ENCODE peak calls at places on chromosomes 7 and 10, in seven cellular contexts. N is H1, A is HCT116, Y is HepG2, T is GM12878, Q is SK-N-SH, B is K562. V is an unnamed sample.

GRCh38 chr10:92066386-92066785 is 142.8 kb downstream of the BTAF1 start:
- DNase-seq in N (no peak), A (no peak), Y (no peak), T (no peak), Q (peak; percentile 61), B (no peak), V (no peak)

GRCh38 chr10:51718804-51719291 is 19.5 kb upstream of the CSTF2T start:
- DNase-seq in N (no peak), A (no peak), Y (no peak), T (no peak), Q (no peak), B (no peak), V (no peak)

GRCh38 chr7:159095979-159096411 is 48.7 kb downstream of the VIPR2 start:
- DNase-seq in N (no peak), A (no peak), Y (no peak), T (no peak), Q (no peak), B (no peak), V (no peak)

GRCh38 chr10:99658622-99659030 is 683 bp upstream of the ENTPD7 start:
- DNase-seq in N (peak; percentile 50), A (peak; percentile 12), Y (peak; percentile 39), T (no peak), Q (peak; percentile 31), B (peak; percentile 27), V (no peak)

GRCh38 chr7:117871401-117871777 is 1.9 kb downstream of the CTTNBP2 start:
- DNase-seq in N (no peak), A (no peak), Y (no peak), T (no peak), Q (no peak), B (no peak), V (no peak)

GRCh38 chr7:34341331-34341730 is 316.7 kb upstream of the NPSR1 start:
- DNase-seq in N (no peak), A (no peak), Y (no peak), T (no peak), Q (no peak), B (no peak), V (no peak)

GRCh38 chr7:158973440-158973839 is 117.1 kb downstream of the DYNC2I1 start:
- DNase-seq in N (peak; percentile 82), A (peak; percentile 64), Y (no peak), T (peak; percentile 3), Q (no peak), B (peak; percentile 59), V (peak; percentile 76)

GRCh38 chr7:31796375-31796774 is 109.4 kb downstream of the PPP1R17 start:
- DNase-seq in N (no peak), A (no peak), Y (no peak), T (no peak), Q (no peak), B (no peak), V (no peak)

GRCh38 chr10:29923416-29923970 is 135.9 kb downstream of the JCAD start:
- DNase-seq in N (no peak), A (no peak), Y (no peak), T (no peak), Q (no peak), B (no peak), V (no peak)

GRCh38 chr10:80272793-80273522 is 16.5 kb downstream of the MAT1A start:
- DNase-seq in N (no peak), A (no peak), Y (peak; percentile 92), T (no peak), Q (no peak), B (peak; percentile 68), V (no peak)
- TF ChIP-seq JUND in N (no peak), A (no peak), Y (no peak), T (no peak), Q (no peak), B (peak; percentile 61), V (no peak)

DNA sequence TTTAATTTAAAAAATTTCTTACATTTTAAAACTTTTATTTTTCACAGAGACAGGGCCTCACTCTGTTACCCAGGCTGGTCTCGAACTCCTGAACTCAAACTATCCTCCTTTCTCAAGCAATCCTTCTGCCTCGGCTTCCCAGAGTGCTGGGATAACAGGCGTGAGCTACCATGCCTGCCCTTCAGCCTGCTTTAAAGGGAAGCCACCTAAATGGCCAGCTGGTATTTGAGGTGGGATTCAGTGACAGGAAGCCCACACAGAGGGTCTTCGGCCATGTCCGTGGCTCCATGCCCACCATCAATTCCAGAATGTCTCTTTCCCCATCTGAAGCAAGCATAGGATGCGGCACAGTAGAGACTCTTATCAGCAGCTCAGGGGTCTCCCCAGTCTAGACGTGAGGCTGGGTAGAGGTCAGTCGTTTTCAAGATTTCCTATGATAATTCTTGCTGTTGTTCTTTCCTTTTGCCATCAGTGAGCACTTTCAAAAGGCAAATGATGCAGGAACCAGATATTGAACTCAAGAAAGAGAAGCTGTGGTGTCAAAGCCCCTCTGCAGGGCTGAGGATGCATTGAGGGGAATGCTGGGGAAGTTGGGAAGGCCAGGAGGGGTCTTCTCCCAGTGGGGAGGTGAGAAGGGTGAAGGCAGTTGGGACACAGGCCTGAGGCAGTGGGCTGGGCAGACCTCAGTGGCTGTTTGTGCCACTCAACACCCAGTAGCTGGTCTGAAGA is 291.5 kb upstream of the IGFBP3 start:
- DNase-seq in N (peak; percentile 20), A (no peak), Y (no peak), T (no peak), Q (no peak), B (no peak), V (no peak)
- TF ChIP-seq JUND in N (no peak), A (no peak), Y (no peak), T (no peak), Q (no peak), B (no peak), V (no peak)

GRCh38 chr10:87850742-87851205 is 12.6 kb downstream of the KLLN start:
- DNase-seq in N (no peak), A (no peak), Y (peak; percentile 67), T (no peak), Q (peak; percentile 57), B (peak; percentile 14), V (peak; percentile 88)
- TF ChIP-seq JUND in N (no peak), A (no peak), Y (no peak), T (no peak), Q (no peak), B (no peak), V (no peak)

DNA sequence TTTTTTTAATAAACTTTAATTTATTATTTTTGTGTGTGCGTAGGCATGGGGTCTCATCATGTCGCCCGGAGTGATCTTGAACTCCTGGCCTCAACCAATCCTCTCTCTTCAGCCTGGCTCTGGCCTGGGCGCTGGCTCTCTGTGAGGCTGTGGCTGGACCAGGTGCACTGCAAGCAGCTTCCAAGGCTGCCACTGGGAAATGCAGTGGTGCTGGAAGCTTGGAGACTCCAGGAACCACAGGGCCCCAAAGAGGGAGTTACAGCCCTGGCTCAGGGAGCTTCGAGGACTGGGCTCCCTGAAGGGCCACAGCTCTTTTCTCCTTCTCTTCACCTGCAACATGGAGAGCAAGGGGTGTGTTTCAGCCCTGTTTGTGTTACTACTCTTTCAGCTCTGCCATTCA is 36.7 kb upstream of the BNIP3 start:
- DNase-seq in N (no peak), A (no peak), Y (no peak), T (no peak), Q (no peak), B (no peak), V (no peak)
- TF ChIP-seq JUND in N (no peak), A (no peak), Y (no peak), T (no peak), Q (no peak), B (no peak), V (no peak)

DNA sequence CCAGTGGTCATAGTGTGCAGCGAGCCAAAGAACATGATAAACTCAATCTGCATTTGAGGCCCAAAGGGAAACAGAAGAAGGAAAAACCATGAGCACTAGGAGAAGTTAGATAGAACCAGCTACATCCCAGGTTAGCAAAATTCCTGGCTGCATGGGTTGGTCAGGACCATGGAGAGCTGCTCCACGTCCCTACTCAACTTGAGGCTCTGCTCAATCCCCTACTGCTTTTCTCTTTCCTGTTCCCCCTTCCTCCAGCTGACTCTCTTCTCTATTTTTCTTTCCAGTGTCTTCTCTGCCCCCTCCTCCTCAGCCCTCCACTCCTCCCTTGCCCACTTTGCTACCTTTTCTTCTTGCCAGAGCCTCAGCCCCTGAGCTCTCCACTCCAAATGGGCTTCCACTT is 21.9 kb upstream of the VSIR start:
- DNase-seq in N (peak; percentile 72), A (no peak), Y (no peak), T (no peak), Q (no peak), B (peak; percentile 71), V (peak; percentile 48)
- TF ChIP-seq JUND in N (no peak), A (no peak), Y (no peak), T (no peak), Q (no peak), B (no peak), V (no peak)

GRCh38 chr7:44930921-44931320 is 45.6 kb upstream of the PURB start:
- DNase-seq in N (no peak), A (no peak), Y (no peak), T (no peak), Q (no peak), B (no peak), V (no peak)

GRCh38 chr7:44937426-44937825 is 41.4 kb downstream of the MYO1G start:
- DNase-seq in N (no peak), A (no peak), Y (no peak), T (no peak), Q (no peak), B (no peak), V (no peak)

GRCh38 chr7:44935016-44935415 is 43.8 kb downstream of the MYO1G start:
- DNase-seq in N (no peak), A (no peak), Y (no peak), T (no peak), Q (no peak), B (no peak), V (no peak)

GRCh38 chr7:44935583-44935982 is 43.2 kb downstream of the MYO1G start:
- DNase-seq in N (no peak), A (no peak), Y (no peak), T (no peak), Q (no peak), B (no peak), V (no peak)

DNA sequence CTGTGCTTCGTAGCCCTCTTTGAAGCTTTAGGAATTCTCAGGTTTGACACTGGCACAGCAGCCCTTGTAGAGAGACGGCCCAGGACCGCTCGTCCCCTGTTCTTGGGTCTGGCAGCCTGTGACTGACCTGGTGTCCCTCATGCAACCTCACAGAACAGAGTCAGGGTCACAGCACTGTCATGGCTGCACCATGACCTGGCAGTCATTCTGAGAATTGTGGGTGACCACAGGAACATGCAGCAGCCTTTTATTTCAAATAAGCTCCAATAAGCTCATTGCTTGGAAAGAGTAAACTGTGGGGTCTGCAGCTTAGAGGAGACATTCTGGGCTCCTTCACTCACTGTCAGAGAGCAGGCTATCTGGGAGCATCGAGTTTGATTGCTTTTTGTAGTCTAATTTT is 42.5 kb downstream of the MYO1G start:
- DNase-seq in N (no peak), A (no peak), Y (no peak), T (no peak), Q (no peak), B (no peak), V (no peak)
- TF ChIP-seq JUND in N (no peak), A (no peak), Y (no peak), T (peak; percentile 22), Q (no peak), B (no peak), V (no peak)

GRCh38 chr10:77333610-77334340 is 303.8 kb downstream of the KCNMA1 start:
- DNase-seq in N (no peak), A (no peak), Y (peak; percentile 85), T (no peak), Q (no peak), B (no peak), V (no peak)
- TF ChIP-seq JUND in N (no peak), A (no peak), Y (no peak), T (no peak), Q (no peak), B (no peak), V (no peak)

GRCh38 chr7:38000272-38000671 is 79.8 kb downstream of the EPDR1 start:
- DNase-seq in N (no peak), A (no peak), Y (no peak), T (no peak), Q (no peak), B (no peak), V (no peak)
- TF ChIP-seq JUND in N (no peak), A (no peak), Y (no peak), T (no peak), Q (no peak), B (no peak), V (no peak)